ENCODE peak calls at places on chromosomes 6 and 20, in nine cellular contexts. E is NCI-H2081; H is D341Med; M is AG08396; X is transverse colon; W is stimulated activated CD8-positive, alpha-beta memory T cell treated with anti-CD3 and anti-CD28 coated beads, Interleukin-2, amount 100 ng/mL, for 48 hours; U is hypothalamus; T is SJCRH30; J is A673. G is an unnamed sample.

GRCh38 chr20:17878912-17879602 is 89.5 kb downstream of the SNX5 start:
- DNase-seq in E (no peak), H (no peak), M (no peak), X (no peak), W (no peak), U (no peak), T (no peak), J (peak; percentile 55), G (no peak)

GRCh38 chr6:151900256-151900655 is 92.8 kb downstream of the ESR1 start:
- DNase-seq in E (no peak), H (no peak), M (no peak), X (no peak), W (no peak), U (no peak), T (no peak), J (no peak), G (no peak)

GRCh38 chr6:32954983-32955802 is 2.3 kb upstream of the HLA-DMA start:
- DNase-seq in E (peak; percentile 18), H (no peak), M (no peak), X (peak; percentile 42), W (no peak), U (no peak), T (no peak), J (no peak), G (peak; percentile 63)

GRCh38 chr6:148790404-148790803 is 43.6 kb downstream of the UST start:
- DNase-seq in E (no peak), H (no peak), M (no peak), X (no peak), W (no peak), U (no peak), T (no peak), J (no peak), G (no peak)

GRCh38 chr6:29759457-29759856 is 36.2 kb downstream of the HLA-F start:
- DNase-seq in E (peak; percentile 84), H (no peak), M (no peak), X (no peak), W (no peak), U (no peak), T (no peak), J (no peak), G (peak; percentile 14)

GRCh38 chr20:33154252-33154651 is 13.7 kb upstream of the BPIFA2 start:
- DNase-seq in E (no peak), H (no peak), M (no peak), X (no peak), W (no peak), U (no peak), T (no peak), J (no peak), G (no peak)

GRCh38 chr6:13012977-13013680 is 296.6 kb downstream of the PHACTR1 start:
- DNase-seq in E (no peak), H (peak; percentile 29), M (no peak), X (peak; percentile 9), W (no peak), U (no peak), T (no peak), J (peak; percentile 9), G (peak; percentile 61)

GRCh38 chr6:15025416-15025815 is 220.5 kb upstream of the JARID2 start:
- DNase-seq in E (no peak), H (no peak), M (no peak), X (no peak), W (no peak), U (no peak), T (no peak), J (no peak), G (no peak)

GRCh38 chr20:46690219-46691111 is 1.2 kb upstream of the TP53RK start:
- DNase-seq in E (no peak), H (no peak), M (no peak), X (no peak), W (no peak), U (no peak), T (no peak), J (no peak), G (no peak)

GRCh38 chr20:57667924-57668782 is 41.7 kb downstream of the PMEPA1 start:
- DNase-seq in E (no peak), H (no peak), M (no peak), X (peak; percentile 67), W (no peak), U (no peak), T (no peak), J (no peak), G (no peak)

GRCh38 chr6:36671687-36672375 is 6.7 kb upstream of the CDKN1A start:
- DNase-seq in E (no peak), H (no peak), M (no peak), X (no peak), W (no peak), U (no peak), T (no peak), J (no peak), G (peak; percentile 84)

GRCh38 chr6:79702701-79703100 is 71.6 kb downstream of the SH3BGRL2 start:
- DNase-seq in E (no peak), H (no peak), M (no peak), X (no peak), W (no peak), U (no peak), T (no peak), J (no peak), G (no peak)

GRCh38 chr20:34211591-34211990 is 29.6 kb upstream of the ASIP start:
- DNase-seq in E (no peak), H (no peak), M (no peak), X (no peak), W (no peak), U (no peak), T (no peak), J (no peak), G (no peak)

GRCh38 chr6:136550045-136550329 is 235 bp downstream of the MAP7 start:
- DNase-seq in E (no peak), H (peak; percentile 78), M (peak; percentile 77), X (no peak), W (peak; percentile 12), U (no peak), T (peak; percentile 4), J (no peak), G (peak; percentile 86)

GRCh38 chr6:95084867-95085266 is 492.5 kb upstream of the MANEA start:
- DNase-seq in E (no peak), H (no peak), M (no peak), X (no peak), W (no peak), U (no peak), T (no peak), J (no peak), G (no peak)

GRCh38 chr6:129523814-129524213 is 186.2 kb downstream of the ARHGAP18 start:
- DNase-seq in E (no peak), H (no peak), M (no peak), X (no peak), W (no peak), U (no peak), T (no peak), J (no peak), G (no peak)

GRCh38 chr6:157323114-157323923 is at the start of gene TMEM242:
- DNase-seq in E (no peak), H (peak; percentile 92), M (peak; percentile 90), X (peak; percentile 94), W (peak; percentile 79), U (no peak), T (peak; percentile 92), J (peak; percentile 95), G (no peak)

GRCh38 chr6:53054532-53054931 is 10.7 kb upstream of the FBXO9 start:
- DNase-seq in E (no peak), H (no peak), M (no peak), X (no peak), W (no peak), U (no peak), T (no peak), J (no peak), G (no peak)

GRCh38 chr6:165484178-165484889 is 174.9 kb upstream of the C6orf118 start:
- DNase-seq in E (no peak), H (no peak), M (no peak), X (no peak), W (no peak), U (no peak), T (no peak), J (peak; percentile 0), G (no peak)

GRCh38 chr6:431986-432385 is 40.4 kb downstream of the IRF4 start:
- DNase-seq in E (no peak), H (no peak), M (no peak), X (no peak), W (peak; percentile 52), U (no peak), T (no peak), J (peak; percentile 7), G (no peak)

GRCh38 chr6:128508588-128509296 is 11.7 kb downstream of the PTPRK start:
- DNase-seq in E (no peak), H (no peak), M (peak; percentile 50), X (no peak), W (no peak), U (no peak), T (no peak), J (peak; percentile 62), G (peak; percentile 50)

GRCh38 chr6:108561742-108562502 is 1.2 kb downstream of the FOXO3 start:
- DNase-seq in E (no peak), H (no peak), M (no peak), X (peak; percentile 27), W (no peak), U (no peak), T (peak; percentile 35), J (peak; percentile 12), G (peak; percentile 67)

GRCh38 chr20:61666471-61666832 is 399.2 kb downstream of the TAF4 start:
- DNase-seq in E (no peak), H (no peak), M (no peak), X (no peak), W (no peak), U (no peak), T (no peak), J (no peak), G (no peak)